ENCODE peak calls at places on chromosomes 12 and 14, in seven cellular contexts. One of them, this sample, is unnamed.

GRCh38 chr12:8948711-8949524 is 527 bp downstream of the M6PR start:
- DNase-seq in stomach: no peak
- DNase-seq in A549: peak
- DNase-seq in sigmoid colon: no peak
- DNase-seq in K562: peak
- DNase-seq in tibial nerve: no peak
- DNase-seq in ovary: peak
- DNase-seq in this sample: peak

GRCh38 chr14:91155626-91156089 is 41.8 kb downstream of the DGLUCY start:
- DNase-seq in tibial nerve: no peak
- DNase-seq in ovary: no peak
- DNase-seq in A549: no peak
- DNase-seq in stomach: no peak
- DNase-seq in K562: no peak
- DNase-seq in sigmoid colon: no peak
- DNase-seq in this sample: no peak

GRCh38 chr12:90211017-90211416 is 502.4 kb upstream of the ATP2B1 start:
- DNase-seq in ovary: no peak
- DNase-seq in stomach: no peak
- DNase-seq in tibial nerve: no peak
- DNase-seq in sigmoid colon: no peak
- DNase-seq in K562: no peak
- DNase-seq in A549: peak
- DNase-seq in this sample: no peak

GRCh38 chr12:69671597-69671996 is 27.5 kb downstream of the BEST3 start:
- DNase-seq in sigmoid colon: no peak
- DNase-seq in K562: no peak
- DNase-seq in tibial nerve: no peak
- DNase-seq in A549: no peak
- DNase-seq in ovary: no peak
- DNase-seq in stomach: no peak
- DNase-seq in this sample: no peak

GRCh38 chr12:50934981-50935807 is 17.1 kb upstream of the HIGD1C start:
- DNase-seq in ovary: no peak
- DNase-seq in tibial nerve: no peak
- DNase-seq in sigmoid colon: no peak
- DNase-seq in stomach: no peak
- DNase-seq in K562: no peak
- DNase-seq in A549: no peak
- DNase-seq in this sample: no peak

GRCh38 chr14:29233188-29233587 is 466.6 kb downstream of the FOXG1 start:
- DNase-seq in A549: no peak
- DNase-seq in sigmoid colon: no peak
- DNase-seq in tibial nerve: no peak
- DNase-seq in stomach: no peak
- DNase-seq in K562: no peak
- DNase-seq in ovary: no peak
- DNase-seq in this sample: no peak

GRCh38 chr12:58414398-58414871 is 473.1 kb downstream of the ATP23 start:
- DNase-seq in K562: no peak
- DNase-seq in sigmoid colon: no peak
- DNase-seq in stomach: no peak
- DNase-seq in A549: no peak
- DNase-seq in ovary: no peak
- DNase-seq in tibial nerve: no peak
- DNase-seq in this sample: no peak

GRCh38 chr14:84064296-84064695 is 1465.6 kb upstream of the FLRT2 start:
- DNase-seq in tibial nerve: no peak
- DNase-seq in K562: no peak
- DNase-seq in sigmoid colon: no peak
- DNase-seq in A549: no peak
- DNase-seq in stomach: no peak
- DNase-seq in ovary: no peak
- DNase-seq in this sample: no peak

GRCh38 chr14:24334431-24335271 is at the start of gene ADCY4:
- DNase-seq in tibial nerve: no peak
- DNase-seq in sigmoid colon: no peak
- DNase-seq in A549: no peak
- DNase-seq in stomach: no peak
- DNase-seq in ovary: no peak
- DNase-seq in K562: no peak
- DNase-seq in this sample: peak

GRCh38 chr12:49983892-49984291 is 11.1 kb downstream of the AQP6 start:
- DNase-seq in ovary: no peak
- DNase-seq in tibial nerve: no peak
- DNase-seq in A549: no peak
- DNase-seq in sigmoid colon: no peak
- DNase-seq in K562: no peak
- DNase-seq in stomach: no peak
- DNase-seq in this sample: peak

GRCh38 chr12:110279976-110280783 is 867 bp upstream of the ATP2A2 start:
- DNase-seq in A549: peak
- DNase-seq in sigmoid colon: peak
- DNase-seq in ovary: no peak
- DNase-seq in tibial nerve: peak
- DNase-seq in K562: peak
- DNase-seq in stomach: peak
- DNase-seq in this sample: peak

GRCh38 chr12:2912216-2912575 is 21.5 kb downstream of the TULP3 start:
- DNase-seq in A549: no peak
- DNase-seq in K562: no peak
- DNase-seq in ovary: no peak
- DNase-seq in sigmoid colon: peak
- DNase-seq in tibial nerve: no peak
- DNase-seq in stomach: no peak
- DNase-seq in this sample: no peak

GRCh38 chr12:68158427-68158826 is 1.1 kb downstream of the IFNG start:
- DNase-seq in sigmoid colon: no peak
- DNase-seq in tibial nerve: no peak
- DNase-seq in K562: peak
- DNase-seq in A549: no peak
- DNase-seq in stomach: no peak
- DNase-seq in ovary: no peak
- DNase-seq in this sample: no peak

DNA sequence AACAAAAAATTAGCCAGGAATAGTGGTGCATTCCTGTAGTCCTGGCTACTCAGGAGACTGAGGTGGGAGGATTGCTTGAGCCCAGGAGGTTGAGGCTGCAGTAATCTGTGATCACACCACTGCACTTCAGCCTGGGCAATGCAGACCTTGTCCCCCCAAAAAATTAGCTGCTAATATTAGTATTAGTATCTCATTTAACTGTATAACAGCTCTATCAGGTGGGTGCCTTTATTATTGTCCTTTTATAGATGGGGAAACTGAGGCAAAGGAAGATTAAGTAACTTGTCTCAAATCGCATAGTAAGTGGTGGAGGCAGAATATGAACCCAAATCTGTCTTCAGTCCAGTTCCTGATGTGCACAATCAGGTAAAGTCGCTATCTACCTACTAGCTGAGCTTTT is 142.3 kb upstream of the CRY1 start:
- DNase-seq in tibial nerve: no peak
- DNase-seq in ovary: no peak
- DNase-seq in K562: no peak
- DNase-seq in stomach: no peak
- DNase-seq in A549: no peak
- DNase-seq in sigmoid colon: no peak
- DNase-seq in this sample: no peak
- TF ChIP-seq CTCF in tibial nerve: no peak
- TF ChIP-seq CTCF in ovary: no peak
- TF ChIP-seq CTCF in K562: no peak
- TF ChIP-seq CTCF in stomach: no peak
- TF ChIP-seq CTCF in A549: no peak
- TF ChIP-seq CTCF in sigmoid colon: no peak
- TF ChIP-seq CTCF in this sample: no peak

DNA sequence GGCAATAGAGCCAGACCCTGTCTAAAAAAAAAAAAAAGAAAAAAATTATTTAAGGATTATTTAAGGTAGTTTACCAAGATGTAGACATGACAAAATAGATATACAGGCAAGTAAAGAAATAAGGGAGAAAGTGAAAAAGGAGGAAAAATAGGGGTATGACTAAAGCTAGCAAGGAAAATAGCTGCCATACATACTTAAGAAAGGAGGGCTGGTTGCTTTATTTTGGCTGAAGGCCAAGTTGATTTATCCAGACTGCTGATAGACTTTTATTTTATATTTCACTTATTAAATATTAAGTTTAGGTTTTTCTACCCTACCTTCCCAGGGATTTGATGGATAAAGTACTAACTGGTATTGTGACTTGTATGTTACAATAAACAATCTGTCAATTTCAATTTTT is 8.3 kb upstream of the AEBP2 start:
- DNase-seq in tibial nerve: no peak
- DNase-seq in sigmoid colon: no peak
- DNase-seq in ovary: no peak
- DNase-seq in stomach: no peak
- DNase-seq in K562: no peak
- DNase-seq in A549: no peak
- DNase-seq in this sample: no peak
- TF ChIP-seq EP300 in tibial nerve: no peak
- TF ChIP-seq EP300 in sigmoid colon: no peak
- TF ChIP-seq EP300 in ovary: no peak
- TF ChIP-seq EP300 in stomach: no peak
- TF ChIP-seq EP300 in K562: no peak
- TF ChIP-seq EP300 in A549: no peak
- TF ChIP-seq EP300 in this sample: no peak

DNA sequence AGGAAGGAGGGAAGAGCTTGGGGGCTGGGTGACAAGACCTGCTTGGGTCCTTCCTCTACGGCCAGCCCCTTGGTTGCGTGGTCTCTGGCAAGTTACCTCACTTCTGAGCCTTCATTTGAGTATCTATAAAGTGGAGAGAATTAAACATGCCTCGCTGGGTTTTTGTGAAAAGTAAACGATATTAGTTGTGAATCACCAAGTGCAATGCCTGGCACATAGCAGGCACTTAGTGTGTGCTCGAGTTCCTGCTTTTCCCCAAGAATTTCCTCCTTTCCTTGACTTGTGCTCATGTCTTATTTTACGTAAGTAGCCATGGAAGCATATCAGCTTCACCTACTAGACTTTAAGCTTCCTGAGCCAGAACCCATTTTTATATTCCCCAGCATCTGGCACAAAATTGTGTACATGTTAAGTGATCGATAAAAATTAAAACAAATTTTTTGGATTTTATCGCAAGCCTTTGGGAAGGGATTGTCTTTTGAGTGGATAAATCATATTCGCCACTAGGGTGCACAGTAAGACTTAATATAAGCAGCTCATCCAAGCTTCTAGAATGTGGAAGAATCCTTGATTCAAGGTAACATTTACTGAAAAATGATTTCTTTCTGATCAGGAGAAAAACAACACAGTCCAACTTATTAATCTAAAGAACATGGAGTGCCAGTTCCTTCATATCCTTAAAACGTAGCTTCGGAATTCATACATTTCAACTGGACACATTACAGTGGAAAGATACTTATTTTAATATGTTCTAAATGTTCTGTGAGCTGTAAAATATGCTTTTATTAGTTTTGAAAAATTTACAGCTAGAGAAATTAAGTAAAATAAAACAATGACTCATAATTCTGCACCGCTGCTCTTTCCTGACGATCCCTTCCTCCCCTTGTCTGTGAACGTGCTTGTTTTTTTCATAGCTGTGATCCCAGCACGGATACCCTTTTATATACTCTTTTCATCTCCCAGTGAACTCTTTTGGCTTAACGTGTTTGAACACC is 62.0 kb downstream of the SLC25A47 start:
- DNase-seq in sigmoid colon: no peak
- DNase-seq in ovary: no peak
- DNase-seq in K562: no peak
- DNase-seq in tibial nerve: no peak
- DNase-seq in A549: peak
- DNase-seq in stomach: no peak
- DNase-seq in this sample: no peak
- TF ChIP-seq CTCF in sigmoid colon: no peak
- TF ChIP-seq CTCF in ovary: peak
- TF ChIP-seq CTCF in K562: peak
- TF ChIP-seq CTCF in tibial nerve: peak
- TF ChIP-seq CTCF in A549: peak
- TF ChIP-seq CTCF in stomach: peak
- TF ChIP-seq CTCF in this sample: no peak

GRCh38 chr12:64088431-64089349 is 133.4 kb downstream of the KICS2 start:
- DNase-seq in K562: no peak
- DNase-seq in ovary: peak
- DNase-seq in tibial nerve: peak
- DNase-seq in A549: peak
- DNase-seq in sigmoid colon: peak
- DNase-seq in stomach: peak
- DNase-seq in this sample: no peak
- TF ChIP-seq EP300 in K562: no peak
- TF ChIP-seq EP300 in ovary: no peak
- TF ChIP-seq EP300 in tibial nerve: peak
- TF ChIP-seq EP300 in A549: no peak
- TF ChIP-seq EP300 in sigmoid colon: no peak
- TF ChIP-seq EP300 in stomach: no peak
- TF ChIP-seq EP300 in this sample: no peak

GRCh38 chr14:47332939-47333338 is 342.5 kb downstream of the MDGA2 start:
- DNase-seq in K562: no peak
- DNase-seq in sigmoid colon: no peak
- DNase-seq in stomach: no peak
- DNase-seq in tibial nerve: no peak
- DNase-seq in A549: no peak
- DNase-seq in ovary: no peak
- DNase-seq in this sample: no peak
- TF ChIP-seq CTCF in K562: no peak
- TF ChIP-seq CTCF in sigmoid colon: no peak
- TF ChIP-seq CTCF in stomach: no peak
- TF ChIP-seq CTCF in tibial nerve: no peak
- TF ChIP-seq CTCF in A549: no peak
- TF ChIP-seq CTCF in ovary: no peak
- TF ChIP-seq CTCF in this sample: no peak